ENCODE peak calls at places on chromosomes 16 and 17, in ten cellular contexts. One of them, this sample, is unnamed.

GRCh38 chr16:2428051-2428786 is 1.0 kb upstream of the CCNF start:
- DNase-seq in NCI-H146: peak; percentile 81
- DNase-seq in stimulated activated naive CD4-positive, alpha-beta T cell: peak; percentile 42
- DNase-seq in heart right ventricle: peak; percentile 16
- DNase-seq in left lung: peak; percentile 47
- DNase-seq in NAMALWA: no peak
- DNase-seq in left kidney: peak; percentile 85
- DNase-seq in aorta: peak; percentile 82
- DNase-seq in neuronal stem cell: no peak
- DNase-seq in kidney glomerular epithelial cell: no peak
- DNase-seq in this sample: peak; percentile 35

GRCh38 chr17:51079049-51079448 is 41.6 kb downstream of the SPAG9 start:
- DNase-seq in NCI-H146: no peak
- DNase-seq in NAMALWA: no peak
- DNase-seq in kidney glomerular epithelial cell: no peak
- DNase-seq in neuronal stem cell: no peak
- DNase-seq in left lung: no peak
- DNase-seq in heart right ventricle: no peak
- DNase-seq in stimulated activated naive CD4-positive, alpha-beta T cell: no peak
- DNase-seq in left kidney: no peak
- DNase-seq in aorta: no peak
- DNase-seq in this sample: no peak

GRCh38 chr17:40859536-40859935 is 7.5 kb downstream of the KRT12 start:
- DNase-seq in heart right ventricle: no peak
- DNase-seq in NAMALWA: no peak
- DNase-seq in kidney glomerular epithelial cell: no peak
- DNase-seq in neuronal stem cell: no peak
- DNase-seq in left kidney: peak; percentile 10
- DNase-seq in aorta: no peak
- DNase-seq in stimulated activated naive CD4-positive, alpha-beta T cell: no peak
- DNase-seq in NCI-H146: no peak
- DNase-seq in left lung: no peak
- DNase-seq in this sample: no peak

GRCh38 chr16:85998868-85999729 is 100.1 kb downstream of the IRF8 start:
- DNase-seq in neuronal stem cell: no peak
- DNase-seq in NCI-H146: no peak
- DNase-seq in NAMALWA: no peak
- DNase-seq in aorta: peak; percentile 13
- DNase-seq in left lung: no peak
- DNase-seq in stimulated activated naive CD4-positive, alpha-beta T cell: no peak
- DNase-seq in kidney glomerular epithelial cell: no peak
- DNase-seq in left kidney: no peak
- DNase-seq in heart right ventricle: no peak
- DNase-seq in this sample: no peak

GRCh38 chr17:62075308-62075815 is 10.3 kb upstream of the MED13 start:
- DNase-seq in left lung: no peak
- DNase-seq in NAMALWA: no peak
- DNase-seq in kidney glomerular epithelial cell: peak; percentile 27
- DNase-seq in NCI-H146: no peak
- DNase-seq in neuronal stem cell: no peak
- DNase-seq in aorta: no peak
- DNase-seq in heart right ventricle: no peak
- DNase-seq in left kidney: no peak
- DNase-seq in stimulated activated naive CD4-positive, alpha-beta T cell: no peak
- DNase-seq in this sample: no peak

GRCh38 chr16:75251280-75252048 is at the start of gene BCAR1:
- DNase-seq in stimulated activated naive CD4-positive, alpha-beta T cell: no peak
- DNase-seq in NAMALWA: peak; percentile 68
- DNase-seq in NCI-H146: peak; percentile 85
- DNase-seq in heart right ventricle: peak; percentile 90
- DNase-seq in left lung: peak; percentile 87
- DNase-seq in neuronal stem cell: peak; percentile 89
- DNase-seq in left kidney: peak; percentile 96
- DNase-seq in aorta: peak; percentile 95
- DNase-seq in kidney glomerular epithelial cell: peak; percentile 81
- DNase-seq in this sample: peak; percentile 87

GRCh38 chr17:45279898-45280297 is 18.0 kb upstream of the SPATA32 start:
- DNase-seq in aorta: peak; percentile 11
- DNase-seq in left kidney: no peak
- DNase-seq in NCI-H146: no peak
- DNase-seq in kidney glomerular epithelial cell: no peak
- DNase-seq in heart right ventricle: no peak
- DNase-seq in NAMALWA: no peak
- DNase-seq in neuronal stem cell: no peak
- DNase-seq in stimulated activated naive CD4-positive, alpha-beta T cell: no peak
- DNase-seq in left lung: no peak
- DNase-seq in this sample: no peak

GRCh38 chr17:78164748-78165607 is 3.4 kb upstream of the SYNGR2 start:
- DNase-seq in heart right ventricle: no peak
- DNase-seq in stimulated activated naive CD4-positive, alpha-beta T cell: no peak
- DNase-seq in kidney glomerular epithelial cell: no peak
- DNase-seq in NCI-H146: no peak
- DNase-seq in NAMALWA: no peak
- DNase-seq in left lung: no peak
- DNase-seq in neuronal stem cell: no peak
- DNase-seq in left kidney: no peak
- DNase-seq in aorta: no peak
- DNase-seq in this sample: no peak

GRCh38 chr16:14028207-14028606 is 42.9 kb upstream of the MRTFB start:
- DNase-seq in heart right ventricle: no peak
- DNase-seq in left lung: no peak
- DNase-seq in NCI-H146: peak; percentile 95
- DNase-seq in stimulated activated naive CD4-positive, alpha-beta T cell: no peak
- DNase-seq in left kidney: peak; percentile 85
- DNase-seq in neuronal stem cell: no peak
- DNase-seq in aorta: no peak
- DNase-seq in kidney glomerular epithelial cell: no peak
- DNase-seq in NAMALWA: no peak
- DNase-seq in this sample: no peak

GRCh38 chr16:47366228-47366627 is 94.6 kb downstream of the ITFG1 start:
- DNase-seq in left lung: no peak
- DNase-seq in aorta: no peak
- DNase-seq in heart right ventricle: no peak
- DNase-seq in left kidney: no peak
- DNase-seq in NCI-H146: no peak
- DNase-seq in neuronal stem cell: no peak
- DNase-seq in NAMALWA: no peak
- DNase-seq in stimulated activated naive CD4-positive, alpha-beta T cell: no peak
- DNase-seq in kidney glomerular epithelial cell: no peak
- DNase-seq in this sample: no peak

GRCh38 chr16:10858203-10858602 is 18.8 kb upstream of the CIITA start:
- DNase-seq in NCI-H146: no peak
- DNase-seq in kidney glomerular epithelial cell: no peak
- DNase-seq in neuronal stem cell: no peak
- DNase-seq in NAMALWA: no peak
- DNase-seq in stimulated activated naive CD4-positive, alpha-beta T cell: no peak
- DNase-seq in left lung: no peak
- DNase-seq in aorta: no peak
- DNase-seq in heart right ventricle: no peak
- DNase-seq in left kidney: no peak
- DNase-seq in this sample: no peak

GRCh38 chr17:41910701-41911391 is 7.9 kb downstream of the ACLY start:
- DNase-seq in neuronal stem cell: no peak
- DNase-seq in NCI-H146: no peak
- DNase-seq in left kidney: peak; percentile 38
- DNase-seq in stimulated activated naive CD4-positive, alpha-beta T cell: no peak
- DNase-seq in aorta: no peak
- DNase-seq in kidney glomerular epithelial cell: peak; percentile 95
- DNase-seq in heart right ventricle: no peak
- DNase-seq in left lung: no peak
- DNase-seq in NAMALWA: no peak
- DNase-seq in this sample: peak; percentile 82

GRCh38 chr17:73042225-73042624 is 50.3 kb downstream of the SLC39A11 start:
- DNase-seq in kidney glomerular epithelial cell: no peak
- DNase-seq in aorta: no peak
- DNase-seq in left kidney: no peak
- DNase-seq in neuronal stem cell: no peak
- DNase-seq in stimulated activated naive CD4-positive, alpha-beta T cell: no peak
- DNase-seq in left lung: no peak
- DNase-seq in NCI-H146: no peak
- DNase-seq in heart right ventricle: no peak
- DNase-seq in NAMALWA: no peak
- DNase-seq in this sample: no peak

GRCh38 chr17:27559506-27559931 is 71.5 kb upstream of the LGALS9 start:
- DNase-seq in left kidney: peak; percentile 75
- DNase-seq in NAMALWA: no peak
- DNase-seq in left lung: no peak
- DNase-seq in NCI-H146: no peak
- DNase-seq in kidney glomerular epithelial cell: no peak
- DNase-seq in stimulated activated naive CD4-positive, alpha-beta T cell: no peak
- DNase-seq in neuronal stem cell: no peak
- DNase-seq in aorta: no peak
- DNase-seq in heart right ventricle: peak; percentile 46
- DNase-seq in this sample: no peak

GRCh38 chr17:17491546-17491988 is 4.6 kb downstream of the RASD1 start:
- DNase-seq in stimulated activated naive CD4-positive, alpha-beta T cell: no peak
- DNase-seq in NAMALWA: no peak
- DNase-seq in left kidney: no peak
- DNase-seq in neuronal stem cell: no peak
- DNase-seq in heart right ventricle: no peak
- DNase-seq in NCI-H146: no peak
- DNase-seq in left lung: no peak
- DNase-seq in aorta: peak; percentile 70
- DNase-seq in kidney glomerular epithelial cell: no peak
- DNase-seq in this sample: no peak

GRCh38 chr16:70428178-70428998 is 10.5 kb downstream of the ST3GAL2 start:
- DNase-seq in NAMALWA: peak; percentile 44
- DNase-seq in heart right ventricle: peak; percentile 96
- DNase-seq in neuronal stem cell: no peak
- DNase-seq in stimulated activated naive CD4-positive, alpha-beta T cell: no peak
- DNase-seq in aorta: peak; percentile 97
- DNase-seq in kidney glomerular epithelial cell: peak; percentile 91
- DNase-seq in left kidney: peak; percentile 93
- DNase-seq in NCI-H146: peak; percentile 38
- DNase-seq in left lung: peak; percentile 94
- DNase-seq in this sample: peak; percentile 88

GRCh38 chr17:63482509-63482908 is 5.6 kb downstream of the ACE start:
- DNase-seq in left lung: no peak
- DNase-seq in kidney glomerular epithelial cell: no peak
- DNase-seq in neuronal stem cell: no peak
- DNase-seq in NCI-H146: no peak
- DNase-seq in stimulated activated naive CD4-positive, alpha-beta T cell: no peak
- DNase-seq in left kidney: no peak
- DNase-seq in heart right ventricle: no peak
- DNase-seq in aorta: peak; percentile 55
- DNase-seq in NAMALWA: no peak
- DNase-seq in this sample: no peak

GRCh38 chr16:86244188-86244587 is 266.1 kb upstream of the FOXF1 start:
- DNase-seq in NAMALWA: no peak
- DNase-seq in heart right ventricle: no peak
- DNase-seq in left lung: no peak
- DNase-seq in left kidney: no peak
- DNase-seq in aorta: no peak
- DNase-seq in kidney glomerular epithelial cell: no peak
- DNase-seq in NCI-H146: no peak
- DNase-seq in stimulated activated naive CD4-positive, alpha-beta T cell: no peak
- DNase-seq in neuronal stem cell: no peak
- DNase-seq in this sample: no peak

GRCh38 chr17:74444406-74444805 is 12.5 kb downstream of the GPRC5C start:
- DNase-seq in neuronal stem cell: no peak
- DNase-seq in left kidney: peak; percentile 49
- DNase-seq in left lung: no peak
- DNase-seq in stimulated activated naive CD4-positive, alpha-beta T cell: no peak
- DNase-seq in NAMALWA: no peak
- DNase-seq in kidney glomerular epithelial cell: peak; percentile 25
- DNase-seq in aorta: no peak
- DNase-seq in heart right ventricle: no peak
- DNase-seq in NCI-H146: no peak
- DNase-seq in this sample: peak; percentile 61

GRCh38 chr17:7988750-7989178 is 13.7 kb upstream of the GUCY2D start:
- DNase-seq in NCI-H146: peak; percentile 74
- DNase-seq in aorta: no peak
- DNase-seq in left kidney: peak; percentile 94
- DNase-seq in heart right ventricle: peak; percentile 85
- DNase-seq in left lung: no peak
- DNase-seq in neuronal stem cell: peak; percentile 74
- DNase-seq in NAMALWA: peak; percentile 88
- DNase-seq in stimulated activated naive CD4-positive, alpha-beta T cell: no peak
- DNase-seq in kidney glomerular epithelial cell: peak; percentile 79
- DNase-seq in this sample: no peak

GRCh38 chr17:63086483-63087185 is 120.6 kb downstream of the TANC2 start:
- DNase-seq in heart right ventricle: no peak
- DNase-seq in aorta: no peak
- DNase-seq in stimulated activated naive CD4-positive, alpha-beta T cell: no peak
- DNase-seq in left lung: no peak
- DNase-seq in kidney glomerular epithelial cell: no peak
- DNase-seq in left kidney: no peak
- DNase-seq in neuronal stem cell: no peak
- DNase-seq in NCI-H146: no peak
- DNase-seq in NAMALWA: no peak
- DNase-seq in this sample: no peak

GRCh38 chr16:78900039-78900811 is 700.3 kb downstream of the MAF start:
- DNase-seq in aorta: no peak
- DNase-seq in stimulated activated naive CD4-positive, alpha-beta T cell: no peak
- DNase-seq in left lung: no peak
- DNase-seq in neuronal stem cell: no peak
- DNase-seq in NAMALWA: no peak
- DNase-seq in left kidney: peak; percentile 19
- DNase-seq in NCI-H146: no peak
- DNase-seq in heart right ventricle: no peak
- DNase-seq in kidney glomerular epithelial cell: no peak
- DNase-seq in this sample: no peak

GRCh38 chr16:2596747-2597559 is 59.1 kb downstream of the PDPK1 start:
- DNase-seq in NCI-H146: no peak
- DNase-seq in aorta: peak; percentile 59
- DNase-seq in heart right ventricle: no peak
- DNase-seq in left kidney: no peak
- DNase-seq in stimulated activated naive CD4-positive, alpha-beta T cell: no peak
- DNase-seq in kidney glomerular epithelial cell: no peak
- DNase-seq in NAMALWA: no peak
- DNase-seq in left lung: no peak
- DNase-seq in neuronal stem cell: no peak
- DNase-seq in this sample: no peak